ENCODE peak calls at places on chromosome 13, in four cellular contexts. One of them, this sample, is unnamed.

GRCh38 chr13:113458218-113459065 is 5.2 kb upstream of the ADPRHL1 start:
- DNase-seq in fibroblast of lung: peak; percentile 42
- DNase-seq in brain microvascular endothelial cell: peak; percentile 39
- DNase-seq in B cell: no peak
- DNase-seq in this sample: no peak

GRCh38 chr13:95349267-95349666 is 48.0 kb upstream of the ABCC4 start:
- DNase-seq in fibroblast of lung: peak; percentile 51
- DNase-seq in B cell: no peak
- DNase-seq in brain microvascular endothelial cell: no peak
- DNase-seq in this sample: no peak

GRCh38 chr13:101514695-101515275 is 62.3 kb downstream of the ITGBL1 start:
- DNase-seq in brain microvascular endothelial cell: peak; percentile 62
- DNase-seq in fibroblast of lung: peak; percentile 55
- DNase-seq in B cell: no peak
- DNase-seq in this sample: no peak

GRCh38 chr13:113902956-113903355 is 39.1 kb upstream of the GAS6 start:
- DNase-seq in B cell: no peak
- DNase-seq in brain microvascular endothelial cell: no peak
- DNase-seq in fibroblast of lung: no peak
- DNase-seq in this sample: no peak

GRCh38 chr13:53783466-53783865 is 754.9 kb downstream of the OLFM4 start:
- DNase-seq in B cell: no peak
- DNase-seq in fibroblast of lung: no peak
- DNase-seq in brain microvascular endothelial cell: no peak
- DNase-seq in this sample: no peak

GRCh38 chr13:107650081-107650701 is 565.1 kb downstream of the LIG4 start:
- DNase-seq in B cell: no peak
- DNase-seq in brain microvascular endothelial cell: peak; percentile 49
- DNase-seq in fibroblast of lung: peak; percentile 50
- DNase-seq in this sample: peak; percentile 15

GRCh38 chr13:25409938-25410337 is 38.2 kb downstream of the ATP8A2 start:
- DNase-seq in B cell: no peak
- DNase-seq in fibroblast of lung: no peak
- DNase-seq in brain microvascular endothelial cell: no peak
- DNase-seq in this sample: no peak

GRCh38 chr13:71759506-71760225 is 107.3 kb downstream of the DACH1 start:
- DNase-seq in fibroblast of lung: peak; percentile 47
- DNase-seq in brain microvascular endothelial cell: no peak
- DNase-seq in B cell: no peak
- DNase-seq in this sample: no peak

GRCh38 chr13:22235285-22235949 is 564.5 kb downstream of the FGF9 start:
- DNase-seq in B cell: no peak
- DNase-seq in fibroblast of lung: no peak
- DNase-seq in brain microvascular endothelial cell: no peak
- DNase-seq in this sample: no peak

GRCh38 chr13:113273856-113274590 is 23.0 kb upstream of the LAMP1 start:
- DNase-seq in fibroblast of lung: peak; percentile 88
- DNase-seq in brain microvascular endothelial cell: peak; percentile 77
- DNase-seq in B cell: no peak
- DNase-seq in this sample: no peak

GRCh38 chr13:75482070-75482819 is at the start of gene TBC1D4:
- DNase-seq in fibroblast of lung: peak; percentile 90
- DNase-seq in B cell: peak; percentile 82
- DNase-seq in brain microvascular endothelial cell: peak; percentile 82
- DNase-seq in this sample: peak; percentile 42

GRCh38 chr13:46593403-46593802 is 40.4 kb downstream of the LRCH1 start:
- DNase-seq in B cell: no peak
- DNase-seq in brain microvascular endothelial cell: no peak
- DNase-seq in fibroblast of lung: no peak
- DNase-seq in this sample: no peak

GRCh38 chr13:44899967-44900366 is 89.3 kb downstream of the NUFIP1 start:
- DNase-seq in B cell: no peak
- DNase-seq in fibroblast of lung: no peak
- DNase-seq in brain microvascular endothelial cell: no peak
- DNase-seq in this sample: no peak

GRCh38 chr13:104854007-104854406 is 1681.5 kb downstream of the EFNB2 start:
- DNase-seq in brain microvascular endothelial cell: no peak
- DNase-seq in B cell: no peak
- DNase-seq in fibroblast of lung: no peak
- DNase-seq in this sample: no peak

GRCh38 chr13:50636007-50636704 is 207.3 kb downstream of the DLEU7 start:
- DNase-seq in B cell: peak; percentile 38
- DNase-seq in fibroblast of lung: no peak
- DNase-seq in brain microvascular endothelial cell: no peak
- DNase-seq in this sample: no peak

GRCh38 chr13:112781287-112781686 is 91.4 kb downstream of the ATP11A start:
- DNase-seq in B cell: no peak
- DNase-seq in brain microvascular endothelial cell: no peak
- DNase-seq in fibroblast of lung: no peak
- DNase-seq in this sample: no peak

GRCh38 chr13:47251771-47252170 is 354.9 kb upstream of the HTR2A start:
- DNase-seq in fibroblast of lung: peak; percentile 8
- DNase-seq in brain microvascular endothelial cell: no peak
- DNase-seq in B cell: no peak
- DNase-seq in this sample: no peak

GRCh38 chr13:51832471-51833152 is 12.4 kb downstream of the TMEM272 start:
- DNase-seq in fibroblast of lung: peak; percentile 8
- DNase-seq in brain microvascular endothelial cell: no peak
- DNase-seq in B cell: peak; percentile 62
- DNase-seq in this sample: no peak

GRCh38 chr13:22173605-22174004 is 502.7 kb downstream of the FGF9 start:
- DNase-seq in brain microvascular endothelial cell: no peak
- DNase-seq in fibroblast of lung: peak; percentile 2
- DNase-seq in B cell: no peak
- DNase-seq in this sample: no peak

GRCh38 chr13:60213236-60213746 is 49.6 kb upstream of the DIAPH3 start:
- DNase-seq in fibroblast of lung: no peak
- DNase-seq in B cell: no peak
- DNase-seq in brain microvascular endothelial cell: no peak
- DNase-seq in this sample: no peak

GRCh38 chr13:46313441-46314257 is 73.4 kb downstream of the RUBCNL start:
- DNase-seq in brain microvascular endothelial cell: no peak
- DNase-seq in fibroblast of lung: no peak
- DNase-seq in B cell: no peak
- DNase-seq in this sample: no peak

GRCh38 chr13:101835920-101836319 is 383.4 kb downstream of the ITGBL1 start:
- DNase-seq in brain microvascular endothelial cell: no peak
- DNase-seq in B cell: no peak
- DNase-seq in fibroblast of lung: no peak
- DNase-seq in this sample: no peak

GRCh38 chr13:46676378-46676725 is 120.6 kb downstream of the ESD start:
- DNase-seq in fibroblast of lung: no peak
- DNase-seq in B cell: no peak
- DNase-seq in brain microvascular endothelial cell: no peak
- DNase-seq in this sample: no peak

GRCh38 chr13:102402292-102402691 is 444 bp upstream of the FGF14 start:
- DNase-seq in brain microvascular endothelial cell: no peak
- DNase-seq in fibroblast of lung: peak; percentile 48
- DNase-seq in B cell: no peak
- DNase-seq in this sample: no peak

GRCh38 chr13:70604448-70604847 is 496.2 kb upstream of the KLHL1 start:
- DNase-seq in brain microvascular endothelial cell: no peak
- DNase-seq in B cell: no peak
- DNase-seq in fibroblast of lung: no peak
- DNase-seq in this sample: no peak

GRCh38 chr13:50745542-50745941 is 98.0 kb downstream of the DLEU7 start:
- DNase-seq in fibroblast of lung: no peak
- DNase-seq in B cell: no peak
- DNase-seq in brain microvascular endothelial cell: no peak
- DNase-seq in this sample: no peak

GRCh38 chr13:77143325-77143907 is 116.5 kb upstream of the FBXL3 start:
- DNase-seq in B cell: no peak
- DNase-seq in fibroblast of lung: peak; percentile 1
- DNase-seq in brain microvascular endothelial cell: peak; percentile 14
- DNase-seq in this sample: no peak

GRCh38 chr13:35700661-35701060 is 224.2 kb upstream of the MAB21L1 start:
- DNase-seq in B cell: no peak
- DNase-seq in fibroblast of lung: peak; percentile 81
- DNase-seq in brain microvascular endothelial cell: peak; percentile 35
- DNase-seq in this sample: no peak

GRCh38 chr13:42681394-42681793 is 100.0 kb upstream of the FAM216B start:
- DNase-seq in brain microvascular endothelial cell: no peak
- DNase-seq in fibroblast of lung: no peak
- DNase-seq in B cell: no peak
- DNase-seq in this sample: no peak

GRCh38 chr13:48019796-48020195 is 17.7 kb upstream of the NUDT15 start:
- DNase-seq in brain microvascular endothelial cell: no peak
- DNase-seq in fibroblast of lung: no peak
- DNase-seq in B cell: no peak
- DNase-seq in this sample: no peak

GRCh38 chr13:37226966-37227365 is 121.5 kb upstream of the CSNK1A1L start:
- DNase-seq in B cell: no peak
- DNase-seq in fibroblast of lung: peak; percentile 46
- DNase-seq in brain microvascular endothelial cell: peak; percentile 69
- DNase-seq in this sample: no peak

GRCh38 chr13:113544896-113545295 is 39.7 kb upstream of the TFDP1 start:
- DNase-seq in fibroblast of lung: no peak
- DNase-seq in B cell: no peak
- DNase-seq in brain microvascular endothelial cell: no peak
- DNase-seq in this sample: no peak

DNA sequence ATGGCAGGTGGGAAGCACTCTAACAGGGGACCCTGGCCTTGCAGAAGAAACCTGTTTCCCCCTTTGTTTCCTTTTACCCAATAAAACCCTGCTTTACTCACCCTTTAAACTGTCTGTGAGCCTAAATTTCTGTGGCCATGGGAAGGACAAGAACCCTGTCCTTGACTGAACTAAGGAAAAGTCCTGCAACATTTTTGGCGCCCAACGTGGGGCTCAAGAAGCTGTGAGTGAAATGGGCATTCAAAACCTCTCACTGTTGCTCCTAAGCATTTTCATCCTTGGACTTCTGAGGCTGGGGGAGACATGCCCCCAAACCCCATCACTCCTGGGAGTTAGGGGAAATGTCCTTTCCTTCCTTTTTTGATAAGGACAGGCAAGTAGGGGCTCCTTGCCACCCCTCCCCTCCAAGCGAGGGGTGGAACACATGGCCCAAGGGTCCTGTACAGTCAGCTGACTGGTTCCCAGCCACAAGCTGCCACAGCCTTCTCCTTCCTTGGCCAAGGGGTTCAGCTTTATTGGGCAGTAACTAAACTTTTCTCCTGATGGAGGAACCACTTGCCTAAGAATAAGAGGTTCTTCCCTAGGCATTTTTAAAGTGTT is 381.6 kb downstream of the KLF5 start:
- DNase-seq in B cell: no peak
- DNase-seq in brain microvascular endothelial cell: no peak
- DNase-seq in fibroblast of lung: no peak
- DNase-seq in this sample: no peak
- TF ChIP-seq CTCF in B cell: no peak
- TF ChIP-seq CTCF in brain microvascular endothelial cell: no peak
- TF ChIP-seq CTCF in fibroblast of lung: no peak
- TF ChIP-seq CTCF in this sample: no peak

DNA sequence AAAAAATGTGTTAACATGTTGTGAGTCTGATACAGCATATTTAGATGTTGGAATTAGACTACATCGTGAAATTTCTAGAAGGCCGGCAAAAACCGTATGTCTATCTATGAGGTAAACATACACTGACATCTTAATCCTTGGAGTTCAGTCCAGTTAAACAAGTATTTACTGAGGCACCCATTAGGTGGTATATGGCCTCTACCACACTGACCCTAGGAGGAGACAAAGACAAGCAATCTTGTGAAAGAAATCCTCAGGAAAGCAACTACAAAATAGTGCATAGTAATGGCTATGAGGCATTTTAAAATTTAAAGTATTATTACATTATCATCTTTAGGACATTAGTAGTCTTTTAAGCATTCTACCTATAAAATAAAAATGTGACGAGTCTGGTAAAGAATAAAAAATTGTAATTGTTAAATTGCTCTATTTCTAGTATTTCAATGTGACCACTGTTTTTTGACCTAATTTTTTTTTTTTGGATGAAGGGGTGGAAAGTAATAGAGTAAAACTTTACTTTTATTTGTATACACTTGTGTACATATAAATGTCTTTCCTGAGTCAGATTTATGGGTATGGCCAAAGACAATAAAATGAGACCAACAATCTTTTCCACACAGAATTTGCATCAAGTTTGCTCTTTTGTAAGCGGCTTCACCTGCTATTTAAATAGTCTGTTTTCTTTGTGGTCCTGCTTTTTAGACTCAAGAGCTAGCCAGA is 50.5 kb downstream of the KATNAL1 start:
- DNase-seq in B cell: no peak
- DNase-seq in brain microvascular endothelial cell: no peak
- DNase-seq in fibroblast of lung: no peak
- DNase-seq in this sample: no peak
- TF ChIP-seq CTCF in B cell: no peak
- TF ChIP-seq CTCF in brain microvascular endothelial cell: no peak
- TF ChIP-seq CTCF in fibroblast of lung: no peak
- TF ChIP-seq CTCF in this sample: no peak

GRCh38 chr13:98405107-98405571 is 171.8 kb downstream of the STK24 start:
- DNase-seq in brain microvascular endothelial cell: no peak
- DNase-seq in B cell: no peak
- DNase-seq in fibroblast of lung: peak; percentile 14
- DNase-seq in this sample: no peak
- TF ChIP-seq CTCF in brain microvascular endothelial cell: peak; percentile 15
- TF ChIP-seq CTCF in B cell: no peak
- TF ChIP-seq CTCF in fibroblast of lung: no peak
- TF ChIP-seq CTCF in this sample: no peak

DNA sequence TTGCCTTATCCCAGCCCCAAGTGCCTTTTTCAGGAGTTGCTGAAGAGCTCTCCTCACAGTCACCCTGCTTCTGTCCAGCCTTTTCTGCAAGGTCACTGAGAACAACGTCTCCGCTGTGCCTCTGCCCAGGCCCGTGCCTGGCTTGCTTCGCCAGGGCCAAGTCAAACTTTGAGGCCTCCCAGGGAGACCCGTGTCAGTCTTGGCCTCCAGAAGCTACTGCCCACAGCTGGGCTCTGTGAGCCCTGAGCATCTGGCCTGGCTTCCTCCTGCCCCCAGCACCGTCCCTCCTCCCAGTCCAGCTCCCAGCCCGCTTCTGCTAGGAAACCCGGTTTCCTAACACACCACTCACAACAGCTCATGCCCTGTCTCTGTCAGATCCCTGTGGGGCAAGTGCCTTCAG is 165.9 kb downstream of the TEX29 start:
- DNase-seq in B cell: no peak
- DNase-seq in fibroblast of lung: no peak
- DNase-seq in brain microvascular endothelial cell: no peak
- DNase-seq in this sample: no peak
- TF ChIP-seq CTCF in B cell: no peak
- TF ChIP-seq CTCF in fibroblast of lung: no peak
- TF ChIP-seq CTCF in brain microvascular endothelial cell: no peak
- TF ChIP-seq CTCF in this sample: no peak

DNA sequence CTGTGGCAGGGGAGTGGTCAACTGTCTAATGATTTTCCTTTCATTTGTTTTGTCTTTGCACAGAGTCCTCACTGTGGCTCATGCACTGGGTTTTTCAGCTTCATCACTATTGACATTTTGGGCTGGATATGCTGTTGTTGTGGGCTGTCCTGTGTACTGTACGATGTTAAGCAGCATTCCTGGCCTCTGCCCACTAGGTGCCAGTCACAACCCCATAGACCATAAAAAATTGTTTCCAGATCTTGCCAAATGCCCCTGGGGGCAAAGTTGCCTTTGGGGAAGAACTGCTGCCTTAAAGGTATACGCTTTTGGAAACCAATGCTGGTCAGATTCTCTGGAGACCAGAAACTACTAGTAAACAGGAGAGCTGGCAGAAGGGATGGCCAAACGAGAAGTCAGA is 310.4 kb downstream of the SPRY2 start:
- DNase-seq in B cell: no peak
- DNase-seq in brain microvascular endothelial cell: no peak
- DNase-seq in fibroblast of lung: no peak
- DNase-seq in this sample: no peak
- TF ChIP-seq CTCF in B cell: no peak
- TF ChIP-seq CTCF in brain microvascular endothelial cell: peak; percentile 49
- TF ChIP-seq CTCF in fibroblast of lung: no peak
- TF ChIP-seq CTCF in this sample: no peak

This sample was measured in natural killer cell.